ENCODE peak calls at places on chromosomes 2 and 18, in seven cellular contexts. S, G, A, M, Q, X and C are unnamed samples.

GRCh38 chr2:86446060-86446459 is 4.9 kb downstream of the KDM3A start:
- DNase-seq in S (no peak), G (no peak), A (no peak), M (no peak), Q (no peak), X (no peak), C (no peak)

GRCh38 chr18:51527826-51528225 is 330.3 kb upstream of the MEX3C start:
- DNase-seq in S (no peak), G (no peak), A (no peak), M (no peak), Q (no peak), X (peak), C (no peak)

GRCh38 chr2:116719841-116720240 is 1094.7 kb upstream of the DDX18 start:
- DNase-seq in S (no peak), G (no peak), A (no peak), M (no peak), Q (no peak), X (peak), C (no peak)

GRCh38 chr18:28541276-28541930 is 364.5 kb upstream of the CDH2 start:
- DNase-seq in S (peak), G (no peak), A (no peak), M (no peak), Q (no peak), X (no peak), C (no peak)

GRCh38 chr2:24930768-24931167 is 10.7 kb upstream of the ADCY3 start:
- DNase-seq in S (no peak), G (no peak), A (no peak), M (peak), Q (no peak), X (peak), C (no peak)

GRCh38 chr2:120323214-120323613 is 22.7 kb upstream of the INHBB start:
- DNase-seq in S (peak), G (no peak), A (no peak), M (no peak), Q (no peak), X (no peak), C (no peak)

GRCh38 chr2:126656311-126657145 is 570 bp downstream of the GYPC start:
- DNase-seq in S (peak), G (peak), A (peak), M (peak), Q (no peak), X (no peak), C (no peak)

GRCh38 chr18:26863122-26863879 is 2.2 kb downstream of the AQP4 start:
- DNase-seq in S (peak), G (peak), A (no peak), M (no peak), Q (peak), X (no peak), C (no peak)

GRCh38 chr2:47520302-47520630 is 117.3 kb downstream of the MSH2 start:
- DNase-seq in S (no peak), G (no peak), A (no peak), M (no peak), Q (no peak), X (no peak), C (no peak)

GRCh38 chr2:231037202-231037730 is at the start of gene C2orf72:
- DNase-seq in S (peak), G (peak), A (no peak), M (peak), Q (peak), X (no peak), C (no peak)

GRCh38 chr2:28488083-28488482 is 7.8 kb upstream of the PLB1 start:
- DNase-seq in S (no peak), G (no peak), A (no peak), M (no peak), Q (no peak), X (no peak), C (no peak)

GRCh38 chr2:107992069-107992468 is 5.7 kb downstream of the SLC5A7 start:
- DNase-seq in S (no peak), G (no peak), A (no peak), M (no peak), Q (no peak), X (no peak), C (no peak)

GRCh38 chr2:172380436-172381274 is 46.7 kb upstream of the ITGA6 start:
- DNase-seq in S (peak), G (no peak), A (no peak), M (no peak), Q (no peak), X (no peak), C (no peak)

GRCh38 chr18:79399275-79400081 is 3.7 kb downstream of the NFATC1 start:
- DNase-seq in S (no peak), G (peak), A (no peak), M (no peak), Q (no peak), X (no peak), C (peak)

GRCh38 chr2:128304715-128305554 is 13.7 kb downstream of the HS6ST1 start:
- DNase-seq in S (peak), G (no peak), A (no peak), M (no peak), Q (no peak), X (peak), C (no peak)

GRCh38 chr2:239193426-239193825 is 207.4 kb downstream of the HDAC4 start:
- DNase-seq in S (no peak), G (no peak), A (no peak), M (no peak), Q (peak), X (no peak), C (no peak)

GRCh38 chr18:36315736-36316135 is 18.2 kb downstream of the FHOD3 start:
- DNase-seq in S (peak), G (no peak), A (no peak), M (no peak), Q (no peak), X (no peak), C (no peak)

GRCh38 chr2:6224267-6224666 is 532.1 kb downstream of the SOX11 start:
- DNase-seq in S (no peak), G (no peak), A (no peak), M (peak), Q (no peak), X (no peak), C (no peak)

GRCh38 chr18:10029711-10030110 is 115.9 kb downstream of the VAPA start:
- DNase-seq in S (no peak), G (no peak), A (no peak), M (no peak), Q (no peak), X (no peak), C (no peak)

GRCh38 chr2:63553049-63553448 is 35.2 kb downstream of the WDPCP start:
- DNase-seq in S (peak), G (no peak), A (no peak), M (no peak), Q (no peak), X (no peak), C (no peak)

GRCh38 chr2:70712916-70713315 is 55.1 kb downstream of the ADD2 start:
- DNase-seq in S (no peak), G (no peak), A (no peak), M (no peak), Q (no peak), X (no peak), C (no peak)

GRCh38 chr2:15043336-15044058 is 411.0 kb downstream of the LRATD1 start:
- DNase-seq in S (no peak), G (no peak), A (no peak), M (no peak), Q (no peak), X (no peak), C (no peak)

GRCh38 chr2:235032466-235032865 is 80.6 kb downstream of the SH3BP4 start:
- DNase-seq in S (no peak), G (no peak), A (no peak), M (no peak), Q (no peak), X (no peak), C (no peak)

GRCh38 chr2:212416126-212416525 is 122.5 kb downstream of the ERBB4 start:
- DNase-seq in S (no peak), G (no peak), A (no peak), M (no peak), Q (no peak), X (no peak), C (no peak)

GRCh38 chr2:40844353-40845277 is 392.7 kb upstream of the SLC8A1 start:
- DNase-seq in S (peak), G (no peak), A (no peak), M (no peak), Q (no peak), X (peak), C (no peak)

GRCh38 chr18:23650963-23651927 is 11.5 kb downstream of the ANKRD29 start:
- DNase-seq in S (peak), G (no peak), A (no peak), M (no peak), Q (no peak), X (peak), C (no peak)

GRCh38 chr2:24438106-24438505 is 52.9 kb upstream of the NCOA1 start:
- DNase-seq in S (peak), G (no peak), A (no peak), M (no peak), Q (no peak), X (no peak), C (no peak)

GRCh38 chr18:28065031-28065792 is 111.7 kb downstream of the CDH2 start:
- DNase-seq in S (peak), G (no peak), A (no peak), M (no peak), Q (no peak), X (peak), C (no peak)

GRCh38 chr18:3293196-3293951 is 31.4 kb downstream of the MYL12B start:
- DNase-seq in S (no peak), G (no peak), A (no peak), M (no peak), Q (no peak), X (no peak), C (no peak)

GRCh38 chr2:201465524-201465971 is 14.0 kb downstream of the STRADB start:
- DNase-seq in S (peak), G (no peak), A (no peak), M (no peak), Q (no peak), X (no peak), C (no peak)

GRCh38 chr2:142873850-142874287 is 3.6 kb upstream of the KYNU start:
- DNase-seq in S (no peak), G (no peak), A (no peak), M (no peak), Q (no peak), X (no peak), C (no peak)

GRCh38 chr18:31204833-31205232 is 42.2 kb upstream of the DSC1 start:
- DNase-seq in S (no peak), G (no peak), A (no peak), M (no peak), Q (no peak), X (no peak), C (no peak)
- TF ChIP-seq CTCF in S (no peak), G (no peak), A (no peak), M (no peak), Q (no peak), X (no peak), C (no peak)

DNA sequence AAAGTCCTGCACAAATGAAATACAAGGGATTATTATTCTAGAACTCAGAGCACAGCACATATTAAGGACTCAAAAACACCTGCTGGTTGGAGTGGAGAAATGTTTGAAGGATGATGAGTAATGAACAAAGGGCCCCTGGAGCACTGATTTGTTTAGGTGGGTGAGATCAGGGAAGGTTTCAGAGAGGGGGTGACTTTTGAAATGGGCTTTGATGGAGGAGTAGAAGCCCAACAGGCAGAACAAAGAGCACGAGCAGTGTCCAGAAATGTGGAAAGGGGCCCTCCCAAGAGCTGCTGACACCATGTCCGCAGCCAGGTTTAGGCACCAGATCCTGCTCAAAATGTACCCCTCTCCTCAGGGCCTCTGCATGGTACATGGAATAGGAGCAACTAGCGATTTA is 23.8 kb downstream of the KCNK3 start:
- DNase-seq in S (no peak), G (no peak), A (no peak), M (no peak), Q (no peak), X (no peak), C (no peak)
- TF ChIP-seq CTCF in S (no peak), G (no peak), A (no peak), M (no peak), Q (no peak), X (no peak), C (no peak)

GRCh38 chr2:60003076-60003475 is 550.4 kb downstream of the BCL11A start:
- DNase-seq in S (no peak), G (no peak), A (no peak), M (no peak), Q (no peak), X (no peak), C (no peak)

GRCh38 chr2:59998324-59998723 is 555.1 kb downstream of the BCL11A start:
- DNase-seq in S (no peak), G (no peak), A (no peak), M (no peak), Q (no peak), X (no peak), C (no peak)

GRCh38 chr2:59997371-59997770 is 556.1 kb downstream of the BCL11A start:
- DNase-seq in S (no peak), G (no peak), A (no peak), M (no peak), Q (no peak), X (no peak), C (no peak)

GRCh38 chr2:60002158-60002867 is 551.1 kb downstream of the BCL11A start:
- DNase-seq in S (no peak), G (no peak), A (no peak), M (no peak), Q (no peak), X (no peak), C (no peak)

DNA sequence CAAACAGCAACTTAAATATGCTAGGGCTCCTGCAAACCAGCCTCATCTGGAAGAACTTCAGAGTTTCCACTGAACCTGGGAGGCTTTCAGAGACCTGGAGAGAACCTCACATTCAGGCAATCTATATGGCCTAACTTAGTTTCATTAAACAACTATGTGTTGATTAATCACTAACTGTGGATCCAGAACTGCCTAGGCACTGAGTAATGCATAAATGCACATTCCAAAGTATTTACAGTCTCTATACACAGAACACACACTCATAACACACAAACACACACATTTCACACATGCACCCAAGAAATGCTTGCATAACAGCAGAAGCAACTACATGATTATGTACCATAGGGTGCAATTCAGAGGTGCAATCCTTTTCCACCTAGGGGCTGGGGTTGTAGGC is 552.8 kb downstream of the BCL11A start:
- DNase-seq in S (no peak), G (no peak), A (no peak), M (no peak), Q (no peak), X (peak), C (no peak)
- TF ChIP-seq CTCF in S (no peak), G (no peak), A (no peak), M (no peak), Q (no peak), X (no peak), C (no peak)

DNA sequence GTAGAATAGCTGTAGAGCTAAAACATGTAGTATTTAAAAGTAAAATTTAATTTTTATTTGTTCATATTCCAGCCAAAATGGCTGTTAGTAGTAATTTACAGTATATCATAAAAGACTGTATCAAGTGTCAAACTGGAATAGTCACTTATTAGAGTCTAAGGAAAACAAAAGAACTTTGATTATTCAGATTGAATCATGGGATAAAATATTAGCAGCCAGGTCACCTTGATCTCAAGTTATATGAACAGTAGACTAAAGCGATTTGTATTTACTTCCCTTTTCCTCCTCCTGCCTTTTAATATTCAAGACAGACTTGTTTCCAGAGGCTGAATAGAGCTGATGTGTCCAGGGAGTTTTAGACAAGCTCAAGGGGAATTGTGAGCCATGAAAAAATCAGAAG is 54.4 kb downstream of the PMAIP1 start:
- DNase-seq in S (no peak), G (no peak), A (no peak), M (no peak), Q (no peak), X (no peak), C (no peak)
- TF ChIP-seq CTCF in S (no peak), G (no peak), A (no peak), M (no peak), Q (no peak), X (no peak), C (no peak)